ENCODE peak calls at places on chromosomes 16 and 17, in ten cellular contexts. One of them, this sample, is unnamed.

GRCh38 chr17:82876602-82877391 is 37.0 kb upstream of the ZNF750 start:
- DNase-seq in adrenal gland: peak
- DNase-seq in kidney: peak
- DNase-seq in heart left ventricle: peak
- DNase-seq in A673: peak
- DNase-seq in cardiac muscle cell: peak
- DNase-seq in testis: peak
- DNase-seq in colonic mucosa: peak
- DNase-seq in fibroblast of lung: peak
- DNase-seq in IMR-90: peak
- DNase-seq in this sample: no peak

GRCh38 chr17:33369876-33370275 is 76.8 kb upstream of the ASIC2 start:
- DNase-seq in fibroblast of lung: no peak
- DNase-seq in colonic mucosa: no peak
- DNase-seq in heart left ventricle: no peak
- DNase-seq in cardiac muscle cell: no peak
- DNase-seq in A673: no peak
- DNase-seq in testis: no peak
- DNase-seq in IMR-90: no peak
- DNase-seq in adrenal gland: no peak
- DNase-seq in kidney: no peak
- DNase-seq in this sample: no peak

GRCh38 chr17:17840751-17841591 is 4.2 kb upstream of the SREBF1 start:
- DNase-seq in kidney: no peak
- DNase-seq in cardiac muscle cell: peak
- DNase-seq in testis: no peak
- DNase-seq in colonic mucosa: no peak
- DNase-seq in adrenal gland: peak
- DNase-seq in fibroblast of lung: peak
- DNase-seq in heart left ventricle: peak
- DNase-seq in IMR-90: peak
- DNase-seq in A673: no peak
- DNase-seq in this sample: no peak

GRCh38 chr17:18987230-18987610 is 17.3 kb downstream of the FAM83G start:
- DNase-seq in heart left ventricle: no peak
- DNase-seq in cardiac muscle cell: no peak
- DNase-seq in adrenal gland: no peak
- DNase-seq in A673: no peak
- DNase-seq in testis: no peak
- DNase-seq in IMR-90: no peak
- DNase-seq in fibroblast of lung: no peak
- DNase-seq in colonic mucosa: no peak
- DNase-seq in kidney: no peak
- DNase-seq in this sample: no peak

GRCh38 chr16:80968386-80969113 is 38.1 kb downstream of the CMC2 start:
- DNase-seq in fibroblast of lung: peak
- DNase-seq in testis: no peak
- DNase-seq in kidney: peak
- DNase-seq in A673: no peak
- DNase-seq in heart left ventricle: no peak
- DNase-seq in adrenal gland: no peak
- DNase-seq in IMR-90: peak
- DNase-seq in cardiac muscle cell: no peak
- DNase-seq in colonic mucosa: no peak
- DNase-seq in this sample: peak

GRCh38 chr16:76665571-76666275 is 388.5 kb downstream of the CNTNAP4 start:
- DNase-seq in adrenal gland: no peak
- DNase-seq in fibroblast of lung: no peak
- DNase-seq in IMR-90: no peak
- DNase-seq in heart left ventricle: no peak
- DNase-seq in kidney: no peak
- DNase-seq in colonic mucosa: no peak
- DNase-seq in testis: no peak
- DNase-seq in A673: no peak
- DNase-seq in cardiac muscle cell: no peak
- DNase-seq in this sample: no peak

GRCh38 chr17:37741334-37742113 is 3.3 kb downstream of the HNF1B start:
- DNase-seq in kidney: no peak
- DNase-seq in testis: no peak
- DNase-seq in colonic mucosa: peak
- DNase-seq in cardiac muscle cell: no peak
- DNase-seq in IMR-90: no peak
- DNase-seq in fibroblast of lung: no peak
- DNase-seq in adrenal gland: no peak
- DNase-seq in heart left ventricle: no peak
- DNase-seq in A673: no peak
- DNase-seq in this sample: no peak

GRCh38 chr16:4800290-4801041 is 2.0 kb downstream of the ROGDI start:
- DNase-seq in kidney: no peak
- DNase-seq in A673: no peak
- DNase-seq in heart left ventricle: peak
- DNase-seq in fibroblast of lung: no peak
- DNase-seq in cardiac muscle cell: no peak
- DNase-seq in colonic mucosa: peak
- DNase-seq in IMR-90: no peak
- DNase-seq in adrenal gland: peak
- DNase-seq in testis: peak
- DNase-seq in this sample: no peak

DNA sequence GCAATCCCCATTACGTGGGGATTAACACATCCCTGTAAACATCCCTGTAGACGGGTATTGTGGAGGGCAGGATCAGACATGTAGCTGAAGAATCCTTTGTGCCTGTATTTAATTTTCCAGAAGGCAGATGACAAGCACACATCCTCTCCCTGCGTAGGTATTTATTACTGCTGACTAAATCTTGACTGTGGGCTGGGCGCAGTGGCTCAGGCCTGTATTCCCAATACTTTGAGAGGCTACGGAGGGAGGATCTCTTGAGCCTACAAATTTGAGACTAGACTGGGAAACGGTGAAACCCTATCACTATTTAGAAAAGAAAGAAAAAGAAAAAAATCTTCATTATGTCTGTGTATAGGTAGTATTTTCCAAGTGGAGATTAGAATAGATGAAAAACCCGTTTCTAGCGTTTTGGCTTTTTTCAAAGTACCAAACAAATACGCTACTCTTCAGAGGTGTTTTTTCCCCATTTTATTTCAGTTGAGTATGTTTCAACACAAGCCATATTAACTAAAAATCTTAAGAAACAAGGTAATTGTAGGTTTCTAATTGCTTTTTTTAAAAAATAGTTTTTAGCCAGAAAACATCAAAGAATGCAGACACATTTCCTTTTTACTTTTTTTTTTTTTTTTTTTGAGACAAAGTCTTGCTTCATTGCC is 1.5 kb upstream of the MARF1 start:
- DNase-seq in colonic mucosa: peak
- DNase-seq in heart left ventricle: no peak
- DNase-seq in A673: peak
- DNase-seq in adrenal gland: no peak
- DNase-seq in cardiac muscle cell: no peak
- DNase-seq in fibroblast of lung: peak
- DNase-seq in IMR-90: no peak
- DNase-seq in testis: no peak
- DNase-seq in kidney: no peak
- DNase-seq in this sample: no peak
- H3K4me3 ChIP-seq in colonic mucosa: no peak
- H3K4me3 ChIP-seq in heart left ventricle: no peak
- H3K4me3 ChIP-seq in A673: peak
- H3K4me3 ChIP-seq in adrenal gland: no peak
- H3K4me3 ChIP-seq in cardiac muscle cell: no peak
- H3K4me3 ChIP-seq in fibroblast of lung: no peak
- H3K4me3 ChIP-seq in IMR-90: no peak
- H3K4me3 ChIP-seq in testis: no peak
- H3K4me3 ChIP-seq in kidney: peak
- H3K4me3 ChIP-seq in this sample: no peak

GRCh38 chr16:86665319-86665675 is 86.9 kb downstream of the FOXL1 start:
- DNase-seq in kidney: no peak
- DNase-seq in adrenal gland: no peak
- DNase-seq in colonic mucosa: no peak
- DNase-seq in fibroblast of lung: peak
- DNase-seq in IMR-90: peak
- DNase-seq in cardiac muscle cell: peak
- DNase-seq in testis: no peak
- DNase-seq in A673: no peak
- DNase-seq in heart left ventricle: no peak
- DNase-seq in this sample: no peak

GRCh38 chr16:86664518-86665318 is 86.4 kb downstream of the FOXL1 start:
- DNase-seq in colonic mucosa: peak
- DNase-seq in adrenal gland: no peak
- DNase-seq in testis: no peak
- DNase-seq in IMR-90: peak
- DNase-seq in kidney: no peak
- DNase-seq in heart left ventricle: no peak
- DNase-seq in cardiac muscle cell: peak
- DNase-seq in fibroblast of lung: peak
- DNase-seq in A673: no peak
- DNase-seq in this sample: peak

GRCh38 chr16:86663691-86664517 is 85.6 kb downstream of the FOXL1 start:
- DNase-seq in A673: no peak
- DNase-seq in fibroblast of lung: peak
- DNase-seq in adrenal gland: no peak
- DNase-seq in kidney: no peak
- DNase-seq in cardiac muscle cell: peak
- DNase-seq in colonic mucosa: no peak
- DNase-seq in heart left ventricle: no peak
- DNase-seq in IMR-90: peak
- DNase-seq in testis: no peak
- DNase-seq in this sample: no peak

GRCh38 chr16:86667035-86667434 is 88.7 kb downstream of the FOXL1 start:
- DNase-seq in A673: no peak
- DNase-seq in fibroblast of lung: no peak
- DNase-seq in colonic mucosa: no peak
- DNase-seq in testis: peak
- DNase-seq in kidney: no peak
- DNase-seq in IMR-90: no peak
- DNase-seq in cardiac muscle cell: no peak
- DNase-seq in heart left ventricle: peak
- DNase-seq in adrenal gland: no peak
- DNase-seq in this sample: no peak

GRCh38 chr16:86665929-86666328 is 87.6 kb downstream of the FOXL1 start:
- DNase-seq in colonic mucosa: no peak
- DNase-seq in IMR-90: no peak
- DNase-seq in cardiac muscle cell: no peak
- DNase-seq in testis: no peak
- DNase-seq in kidney: no peak
- DNase-seq in adrenal gland: no peak
- DNase-seq in A673: no peak
- DNase-seq in heart left ventricle: no peak
- DNase-seq in fibroblast of lung: no peak
- DNase-seq in this sample: no peak
- TF ChIP-seq CTCF in colonic mucosa: no peak
- TF ChIP-seq CTCF in IMR-90: no peak
- TF ChIP-seq CTCF in cardiac muscle cell: no peak
- TF ChIP-seq CTCF in testis: no peak
- TF ChIP-seq CTCF in kidney: no peak
- TF ChIP-seq CTCF in adrenal gland: no peak
- TF ChIP-seq CTCF in A673: no peak
- TF ChIP-seq CTCF in heart left ventricle: no peak
- TF ChIP-seq CTCF in fibroblast of lung: no peak
- TF ChIP-seq CTCF in this sample: no peak

GRCh38 chr17:76601042-76601441 is 15.4 kb upstream of the ST6GALNAC2 start:
- DNase-seq in IMR-90: no peak
- DNase-seq in adrenal gland: no peak
- DNase-seq in colonic mucosa: no peak
- DNase-seq in cardiac muscle cell: no peak
- DNase-seq in heart left ventricle: no peak
- DNase-seq in A673: no peak
- DNase-seq in testis: no peak
- DNase-seq in kidney: no peak
- DNase-seq in fibroblast of lung: no peak
- DNase-seq in this sample: no peak
- H3K4me3 ChIP-seq in IMR-90: no peak
- H3K4me3 ChIP-seq in adrenal gland: no peak
- H3K4me3 ChIP-seq in colonic mucosa: no peak
- H3K4me3 ChIP-seq in cardiac muscle cell: no peak
- H3K4me3 ChIP-seq in heart left ventricle: no peak
- H3K4me3 ChIP-seq in A673: no peak
- H3K4me3 ChIP-seq in testis: no peak
- H3K4me3 ChIP-seq in kidney: no peak
- H3K4me3 ChIP-seq in fibroblast of lung: no peak
- H3K4me3 ChIP-seq in this sample: no peak

GRCh38 chr17:62105861-62106260 is 40.8 kb upstream of the MED13 start:
- DNase-seq in cardiac muscle cell: no peak
- DNase-seq in kidney: no peak
- DNase-seq in heart left ventricle: no peak
- DNase-seq in A673: no peak
- DNase-seq in colonic mucosa: no peak
- DNase-seq in testis: no peak
- DNase-seq in IMR-90: no peak
- DNase-seq in adrenal gland: no peak
- DNase-seq in fibroblast of lung: no peak
- DNase-seq in this sample: no peak

GRCh38 chr17:62109924-62110323 is 44.8 kb upstream of the MED13 start:
- DNase-seq in colonic mucosa: no peak
- DNase-seq in A673: no peak
- DNase-seq in adrenal gland: no peak
- DNase-seq in fibroblast of lung: no peak
- DNase-seq in kidney: no peak
- DNase-seq in IMR-90: no peak
- DNase-seq in testis: no peak
- DNase-seq in cardiac muscle cell: no peak
- DNase-seq in heart left ventricle: no peak
- DNase-seq in this sample: no peak

GRCh38 chr17:62111562-62112180 is 46.6 kb upstream of the MED13 start:
- DNase-seq in kidney: no peak
- DNase-seq in testis: no peak
- DNase-seq in cardiac muscle cell: no peak
- DNase-seq in colonic mucosa: peak
- DNase-seq in fibroblast of lung: no peak
- DNase-seq in heart left ventricle: no peak
- DNase-seq in adrenal gland: no peak
- DNase-seq in A673: no peak
- DNase-seq in IMR-90: no peak
- DNase-seq in this sample: no peak

GRCh38 chr17:62110923-62111484 is 45.9 kb upstream of the MED13 start:
- DNase-seq in A673: no peak
- DNase-seq in cardiac muscle cell: no peak
- DNase-seq in colonic mucosa: peak
- DNase-seq in kidney: no peak
- DNase-seq in IMR-90: no peak
- DNase-seq in testis: no peak
- DNase-seq in heart left ventricle: no peak
- DNase-seq in adrenal gland: no peak
- DNase-seq in fibroblast of lung: no peak
- DNase-seq in this sample: no peak

DNA sequence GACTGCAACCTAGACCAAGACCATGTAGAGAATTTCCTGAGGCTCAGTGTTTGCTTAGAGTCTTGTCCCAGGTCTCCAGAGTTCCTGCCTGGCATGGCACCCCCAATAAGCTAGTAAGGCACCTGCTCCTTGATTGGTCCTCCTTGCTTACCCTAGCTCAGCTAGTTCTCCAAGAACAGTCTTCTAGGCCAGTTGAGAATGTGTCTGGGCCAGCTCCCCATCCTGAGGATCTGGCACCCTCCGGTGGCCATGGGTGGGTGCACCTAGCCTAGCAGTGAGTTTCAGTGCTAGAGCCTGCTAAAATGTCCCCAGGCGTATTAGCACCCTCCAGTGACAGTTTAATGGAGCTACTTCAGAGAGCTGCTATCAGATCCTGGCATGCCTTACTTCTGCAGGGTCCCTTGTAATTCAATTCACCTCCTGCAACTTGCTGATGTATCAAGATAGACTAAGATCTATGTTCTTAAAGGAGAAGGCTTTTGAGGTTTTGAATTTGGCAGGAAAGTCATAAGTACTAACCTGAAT is 44.4 kb upstream of the MED13 start:
- DNase-seq in adrenal gland: peak
- DNase-seq in heart left ventricle: no peak
- DNase-seq in cardiac muscle cell: peak
- DNase-seq in IMR-90: peak
- DNase-seq in fibroblast of lung: peak
- DNase-seq in kidney: no peak
- DNase-seq in colonic mucosa: peak
- DNase-seq in A673: peak
- DNase-seq in testis: peak
- DNase-seq in this sample: peak
- TF ChIP-seq CTCF in adrenal gland: peak
- TF ChIP-seq CTCF in heart left ventricle: no peak
- TF ChIP-seq CTCF in cardiac muscle cell: peak
- TF ChIP-seq CTCF in IMR-90: peak
- TF ChIP-seq CTCF in fibroblast of lung: peak
- TF ChIP-seq CTCF in kidney: peak
- TF ChIP-seq CTCF in colonic mucosa: peak
- TF ChIP-seq CTCF in A673: peak
- TF ChIP-seq CTCF in testis: no peak
- TF ChIP-seq CTCF in this sample: peak

This sample was measured in AG04449.